ENCODE peak calls at places on chromosomes 12 and 14, in nine cellular contexts. A is GM23248; P is small intestine; M is endodermal cell; I is ovary; G is right cardiac atrium; E is heart left ventricle; H is CD8-positive, alpha-beta memory T cell; R is astrocyte. Q is an unnamed sample. For H3K4me1, the result is how much of the 10 kb centered on the place peaks cover.

GRCh38 chr14:50943943-50944646 is at the start of gene PYGL:
- DNase-seq in R (peak), H (no peak), P (no peak), G (peak), E (peak), M (peak), I (peak), A (peak), Q (peak)

GRCh38 chr14:52906141-52906601 is 44.7 kb downstream of the FERMT2 start:
- DNase-seq in A (peak), P (no peak), E (no peak), M (no peak), G (no peak), I (no peak), R (peak), H (no peak), Q (no peak)

GRCh38 chr14:21915814-21916213 is 242.2 kb upstream of the OR4E1 start:
- DNase-seq in M (no peak), P (no peak), G (no peak), E (no peak), H (no peak), I (no peak), R (no peak), A (no peak), Q (no peak)

GRCh38 chr14:59583755-59584154 is 7.1 kb upstream of the CCDC175 start:
- DNase-seq in M (peak), R (peak), A (peak), G (no peak), E (no peak), I (no peak), P (no peak), H (no peak), Q (no peak)

GRCh38 chr12:57454566-57455373 is at the start of gene INHBE:
- DNase-seq in A (peak), G (no peak), R (peak), I (no peak), P (no peak), M (peak), H (no peak), E (no peak), Q (no peak)

GRCh38 chr12:132546647-132547046 is 56.7 kb downstream of the FBRSL1 start:
- DNase-seq in P (no peak), E (no peak), I (no peak), H (no peak), M (no peak), A (no peak), R (no peak), G (no peak), Q (no peak)

GRCh38 chr12:100461330-100461973 is 12.2 kb upstream of the NR1H4 start:
- DNase-seq in A (no peak), I (no peak), P (no peak), M (no peak), R (no peak), H (no peak), E (no peak), G (no peak), Q (no peak)

GRCh38 chr14:34356267-34356660 is 105.8 kb downstream of the SPTSSA start:
- DNase-seq in H (no peak), A (peak), M (peak), P (no peak), G (peak), R (no peak), E (no peak), I (no peak), Q (no peak)

GRCh38 chr14:68520637-68521556 is 272.0 kb downstream of the ZFP36L1 start:
- DNase-seq in H (no peak), A (no peak), P (peak), M (peak), G (no peak), E (no peak), R (no peak), I (no peak), Q (peak)

DNA sequence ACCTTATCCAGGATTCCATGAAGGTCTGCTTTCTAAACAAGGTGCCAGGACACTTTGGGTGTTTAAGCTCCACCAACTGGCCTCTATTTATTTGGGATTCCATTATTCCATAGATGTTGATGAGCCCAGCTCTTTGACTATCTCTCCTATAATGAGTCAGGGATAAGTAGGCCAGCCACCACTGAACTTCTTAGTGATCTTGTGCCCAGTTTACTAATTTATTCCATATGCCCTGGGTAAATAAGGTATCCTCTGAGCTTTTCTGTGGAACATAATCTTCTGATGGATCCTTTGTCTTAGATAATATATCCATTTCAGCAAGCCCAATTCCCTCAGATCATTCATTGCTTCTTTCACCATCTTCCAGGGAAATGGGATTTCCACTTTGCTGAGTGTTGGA is 535.0 kb downstream of the FOXG1 start:
- DNase-seq in H (no peak), I (no peak), A (peak), P (no peak), R (no peak), M (no peak), G (no peak), E (no peak), Q (no peak)
- H3K27ac ChIP-seq in H (no peak), I (no peak), A (no peak), P (no peak), R (no peak), M (no peak), G (no peak), E (no peak), Q (no peak)

GRCh38 chr12:110582286-110583136 is 607 bp downstream of the PPTC7 start:
- DNase-seq in A (peak), H (peak), G (peak), E (peak), M (peak), P (peak), I (peak), R (no peak), Q (peak)
- H3K4me1 ChIP-seq in A (under half), H (half or more), G (under half), E (half or more), M (under half), P (under half), I (under half), R (under half), Q (half or more)

GRCh38 chr12:124379379-124379937 is 84.6 kb downstream of the RFLNA start:
- DNase-seq in A (no peak), H (no peak), M (no peak), R (no peak), E (no peak), G (no peak), I (no peak), P (no peak), Q (no peak)
- H3K27ac ChIP-seq in A (peak), H (no peak), M (peak), R (peak), E (peak), G (peak), I (peak), P (peak), Q (peak)

DNA sequence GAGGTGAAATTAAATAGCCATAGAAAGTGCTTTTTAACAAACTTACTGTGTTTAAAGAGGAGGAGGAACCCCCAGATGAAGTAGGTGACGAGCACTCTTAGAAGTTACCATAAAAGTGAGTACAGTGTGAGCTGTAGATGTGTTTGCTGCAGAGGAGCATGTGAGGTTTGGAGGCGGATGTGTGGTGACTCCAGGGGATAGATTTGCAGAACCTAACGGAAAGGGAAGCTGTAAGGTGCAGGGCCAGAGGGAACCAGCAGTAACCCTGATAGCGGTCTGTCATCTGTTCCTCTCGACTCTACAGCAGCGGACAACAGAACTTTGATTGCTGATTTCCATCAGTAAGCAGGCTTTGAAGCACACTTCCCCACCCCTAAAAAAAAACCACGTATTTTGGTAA is 5.2 kb downstream of the CALM1 start:
- DNase-seq in R (no peak), M (no peak), E (no peak), A (no peak), P (no peak), I (no peak), G (no peak), H (no peak), Q (no peak)
- H3K4me1 ChIP-seq in R (under half), M (under half), E (under half), A (under half), P (under half), I (under half), G (under half), H (under half), Q (half or more)

DNA sequence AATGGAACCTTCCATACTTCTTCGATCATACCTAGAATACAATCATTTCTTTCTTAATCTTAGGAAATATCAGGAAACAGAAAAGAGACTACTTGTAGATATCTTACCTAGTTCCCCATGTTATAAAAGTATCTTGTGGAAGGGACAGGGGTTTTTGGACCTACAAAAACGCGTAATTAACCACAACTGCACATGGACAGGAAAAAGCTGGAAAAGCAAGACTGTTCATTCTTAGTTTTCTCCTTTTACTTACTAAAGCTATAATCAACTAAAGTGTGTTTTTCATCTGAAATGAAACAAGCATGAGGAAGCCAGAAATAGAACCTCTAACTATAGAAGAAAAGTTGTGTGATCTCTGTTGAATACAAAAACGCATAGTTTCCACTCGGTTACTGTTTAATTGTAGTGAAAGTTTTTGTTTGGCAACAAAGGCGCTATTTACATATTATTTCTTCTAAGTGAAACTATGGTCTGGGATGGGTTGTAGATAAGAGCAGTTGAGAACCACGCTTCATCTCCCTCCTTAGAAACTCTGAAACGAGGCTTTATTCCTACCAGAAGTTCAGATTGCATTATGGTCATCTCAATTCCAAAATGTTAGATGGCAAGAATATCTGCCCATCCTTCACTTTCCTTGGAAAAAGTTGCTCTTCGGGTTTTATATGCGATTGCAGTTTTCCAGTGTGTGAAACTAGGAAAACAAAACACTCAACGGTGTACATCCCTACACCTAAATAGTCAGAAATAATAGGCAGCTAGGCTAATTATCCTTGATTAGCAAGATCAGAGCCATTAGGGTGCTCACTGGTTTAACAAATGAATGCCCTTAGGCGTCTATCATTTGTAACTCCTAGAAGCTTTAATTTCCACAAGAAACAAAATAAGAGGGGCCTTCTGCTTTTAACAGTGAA is 1.1 kb downstream of the BCAT1 start:
- DNase-seq in E (no peak), P (no peak), G (no peak), I (no peak), R (no peak), H (no peak), M (no peak), A (peak), Q (no peak)
- H3K27ac ChIP-seq in E (no peak), P (no peak), G (no peak), I (no peak), R (peak), H (peak), M (peak), A (peak), Q (peak)

GRCh38 chr12:92077530-92077929 is 68.1 kb downstream of the BTG1 start:
- DNase-seq in A (no peak), H (no peak), G (no peak), E (no peak), P (no peak), M (no peak), R (no peak), I (no peak), Q (no peak)
- H3K4me1 ChIP-seq in A (half or more), H (half or more), G (under half), E (half or more), P (under half), M (under half), R (half or more), I (under half), Q (under half)

Q was measured in lower lobe of right lung.